ENCODE peak calls at places on chromosomes 4 and X, in four cellular contexts. One of them, this sample, is unnamed.

GRCh38 chr4:82739292-82740190 is 59.1 kb downstream of the SCD5 start:
- DNase-seq in brain microvascular endothelial cell: peak; percentile 66
- DNase-seq in suprapubic skin: peak; percentile 77
- DNase-seq in lower leg skin: peak; percentile 91
- DNase-seq in this sample: peak; percentile 70

GRCh38 chrX:86171366-86171765 is 23.1 kb downstream of the DACH2 start:
- DNase-seq in brain microvascular endothelial cell: peak; percentile 35
- DNase-seq in suprapubic skin: no peak
- DNase-seq in lower leg skin: no peak
- DNase-seq in this sample: peak; percentile 33

GRCh38 chr4:2794707-2795557 is 2.0 kb downstream of the SH3BP2 start:
- DNase-seq in brain microvascular endothelial cell: peak; percentile 68
- DNase-seq in suprapubic skin: peak; percentile 76
- DNase-seq in lower leg skin: peak; percentile 93
- DNase-seq in this sample: peak; percentile 18

GRCh38 chr4:177308125-177308524 is 1.5 kb upstream of the NEIL3 start:
- DNase-seq in brain microvascular endothelial cell: peak; percentile 12
- DNase-seq in suprapubic skin: no peak
- DNase-seq in lower leg skin: no peak
- DNase-seq in this sample: no peak

GRCh38 chrX:17792842-17793241 is 55.5 kb downstream of the SCML1 start:
- DNase-seq in brain microvascular endothelial cell: no peak
- DNase-seq in suprapubic skin: no peak
- DNase-seq in lower leg skin: no peak
- DNase-seq in this sample: no peak

GRCh38 chrX:9278475-9279270 is 186.2 kb upstream of the TBL1X start:
- DNase-seq in brain microvascular endothelial cell: no peak
- DNase-seq in suprapubic skin: no peak
- DNase-seq in lower leg skin: no peak
- DNase-seq in this sample: no peak

GRCh38 chrX:78517124-78517523 is 142.0 kb downstream of the RTL3 start:
- DNase-seq in brain microvascular endothelial cell: peak; percentile 24
- DNase-seq in suprapubic skin: no peak
- DNase-seq in lower leg skin: no peak
- DNase-seq in this sample: no peak

GRCh38 chr4:1305781-1306455 is 16.2 kb downstream of the MAEA start:
- DNase-seq in brain microvascular endothelial cell: no peak
- DNase-seq in suprapubic skin: no peak
- DNase-seq in lower leg skin: no peak
- DNase-seq in this sample: no peak

GRCh38 chrX:153377727-153378126 is 23.4 kb downstream of the PNMA6E start:
- DNase-seq in brain microvascular endothelial cell: no peak
- DNase-seq in suprapubic skin: no peak
- DNase-seq in lower leg skin: no peak
- DNase-seq in this sample: no peak

GRCh38 chr4:79514637-79515320 is 106.8 kb upstream of the GK2 start:
- DNase-seq in brain microvascular endothelial cell: no peak
- DNase-seq in suprapubic skin: no peak
- DNase-seq in lower leg skin: no peak
- DNase-seq in this sample: no peak

GRCh38 chr4:138981930-138982390 is 33.6 kb upstream of the NOCT start:
- DNase-seq in brain microvascular endothelial cell: peak; percentile 16
- DNase-seq in suprapubic skin: no peak
- DNase-seq in lower leg skin: no peak
- DNase-seq in this sample: no peak

GRCh38 chr4:174318829-174319764 is 35.4 kb downstream of the CEP44 start:
- DNase-seq in brain microvascular endothelial cell: no peak
- DNase-seq in suprapubic skin: no peak
- DNase-seq in lower leg skin: no peak
- DNase-seq in this sample: no peak

GRCh38 chr4:80361329-80361900 is 25.9 kb downstream of the CFAP299 start:
- DNase-seq in brain microvascular endothelial cell: no peak
- DNase-seq in suprapubic skin: no peak
- DNase-seq in lower leg skin: no peak
- DNase-seq in this sample: no peak

GRCh38 chr4:111542056-111542455 is 603.2 kb upstream of the FAM241A start:
- DNase-seq in brain microvascular endothelial cell: no peak
- DNase-seq in suprapubic skin: no peak
- DNase-seq in lower leg skin: no peak
- DNase-seq in this sample: no peak

GRCh38 chr4:184416913-184417734 is 57.2 kb downstream of the IRF2 start:
- DNase-seq in brain microvascular endothelial cell: no peak
- DNase-seq in suprapubic skin: no peak
- DNase-seq in lower leg skin: no peak
- DNase-seq in this sample: no peak

GRCh38 chr4:2289955-2290333 is 28.0 kb upstream of the MXD4 start:
- DNase-seq in brain microvascular endothelial cell: no peak
- DNase-seq in suprapubic skin: peak; percentile 57
- DNase-seq in lower leg skin: peak; percentile 79
- DNase-seq in this sample: no peak

GRCh38 chrX:142156567-142156966 is 48.5 kb downstream of the MAGEC2 start:
- DNase-seq in brain microvascular endothelial cell: no peak
- DNase-seq in suprapubic skin: no peak
- DNase-seq in lower leg skin: no peak
- DNase-seq in this sample: no peak

GRCh38 chr4:153232768-153233167 is 28.5 kb downstream of the TRIM2 start:
- DNase-seq in brain microvascular endothelial cell: no peak
- DNase-seq in suprapubic skin: no peak
- DNase-seq in lower leg skin: peak; percentile 82
- DNase-seq in this sample: peak; percentile 35

GRCh38 chr4:46648088-46648744 is 258.3 kb upstream of the GABRA2 start:
- DNase-seq in brain microvascular endothelial cell: no peak
- DNase-seq in suprapubic skin: no peak
- DNase-seq in lower leg skin: no peak
- DNase-seq in this sample: peak; percentile 65

GRCh38 chr4:101163936-101164335 is 183.4 kb downstream of the PPP3CA start:
- DNase-seq in brain microvascular endothelial cell: no peak
- DNase-seq in suprapubic skin: no peak
- DNase-seq in lower leg skin: no peak
- DNase-seq in this sample: no peak

GRCh38 chr4:30001628-30002027 is 718.5 kb upstream of the PCDH7 start:
- DNase-seq in brain microvascular endothelial cell: no peak
- DNase-seq in suprapubic skin: no peak
- DNase-seq in lower leg skin: no peak
- DNase-seq in this sample: no peak

GRCh38 chrX:78104447-78105176 is 564 bp downstream of the PGK1 start:
- DNase-seq in brain microvascular endothelial cell: no peak
- DNase-seq in suprapubic skin: peak; percentile 68
- DNase-seq in lower leg skin: peak; percentile 90
- DNase-seq in this sample: peak; percentile 35

GRCh38 chrX:12379666-12380065 is 241.4 kb downstream of the FRMPD4 start:
- DNase-seq in brain microvascular endothelial cell: no peak
- DNase-seq in suprapubic skin: no peak
- DNase-seq in lower leg skin: no peak
- DNase-seq in this sample: no peak

GRCh38 chr4:14221176-14221575 is 593.7 kb upstream of the BOD1L1 start:
- DNase-seq in brain microvascular endothelial cell: no peak
- DNase-seq in suprapubic skin: no peak
- DNase-seq in lower leg skin: no peak
- DNase-seq in this sample: no peak

GRCh38 chrX:29890004-29890403 is 325.4 kb upstream of the MAGEB2 start:
- DNase-seq in brain microvascular endothelial cell: no peak
- DNase-seq in suprapubic skin: no peak
- DNase-seq in lower leg skin: no peak
- DNase-seq in this sample: no peak

GRCh38 chr4:86831262-86832090 is 17.7 kb downstream of the SLC10A6 start:
- DNase-seq in brain microvascular endothelial cell: peak; percentile 86
- DNase-seq in suprapubic skin: no peak
- DNase-seq in lower leg skin: no peak
- DNase-seq in this sample: no peak

GRCh38 chr4:69970071-69970470 is 4.5 kb upstream of the CSN2 start:
- DNase-seq in brain microvascular endothelial cell: no peak
- DNase-seq in suprapubic skin: no peak
- DNase-seq in lower leg skin: no peak
- DNase-seq in this sample: no peak

GRCh38 chr4:1194028-1194900 is 21.9 kb upstream of the SPON2 start:
- DNase-seq in brain microvascular endothelial cell: no peak
- DNase-seq in suprapubic skin: peak; percentile 78
- DNase-seq in lower leg skin: peak; percentile 90
- DNase-seq in this sample: no peak

GRCh38 chr4:22551550-22551949 is 35.7 kb upstream of the ADGRA3 start:
- DNase-seq in brain microvascular endothelial cell: no peak
- DNase-seq in suprapubic skin: no peak
- DNase-seq in lower leg skin: no peak
- DNase-seq in this sample: no peak

GRCh38 chr4:7170012-7170411 is 22.3 kb upstream of the SORCS2 start:
- DNase-seq in brain microvascular endothelial cell: no peak
- DNase-seq in suprapubic skin: no peak
- DNase-seq in lower leg skin: no peak
- DNase-seq in this sample: no peak

GRCh38 chr4:107999932-108000539 is 10.3 kb downstream of the HADH start:
- DNase-seq in brain microvascular endothelial cell: no peak
- DNase-seq in suprapubic skin: no peak
- DNase-seq in lower leg skin: no peak
- DNase-seq in this sample: no peak

GRCh38 chr4:7735961-7736360 is 203.7 kb downstream of the AFAP1 start:
- DNase-seq in brain microvascular endothelial cell: no peak
- DNase-seq in suprapubic skin: no peak
- DNase-seq in lower leg skin: no peak
- DNase-seq in this sample: no peak

GRCh38 chrX:153560000-153560399 is 38.9 kb downstream of the CCNQ start:
- DNase-seq in brain microvascular endothelial cell: no peak
- DNase-seq in suprapubic skin: no peak
- DNase-seq in lower leg skin: no peak
- DNase-seq in this sample: no peak

GRCh38 chrX:67544871-67545771 is 1.3 kb downstream of the AR start:
- DNase-seq in brain microvascular endothelial cell: peak; percentile 18
- DNase-seq in suprapubic skin: no peak
- DNase-seq in lower leg skin: no peak
- DNase-seq in this sample: no peak

GRCh38 chrX:139973290-139973689 is 8.0 kb upstream of the CXorf66 start:
- DNase-seq in brain microvascular endothelial cell: no peak
- DNase-seq in suprapubic skin: no peak
- DNase-seq in lower leg skin: no peak
- DNase-seq in this sample: no peak

GRCh38 chr4:89196745-89197144 is 85.4 kb downstream of the TIGD2 start:
- DNase-seq in brain microvascular endothelial cell: no peak
- DNase-seq in suprapubic skin: no peak
- DNase-seq in lower leg skin: no peak
- DNase-seq in this sample: no peak

GRCh38 chr4:40462326-40462725 is 127.2 kb downstream of the CHRNA9 start:
- DNase-seq in brain microvascular endothelial cell: no peak
- DNase-seq in suprapubic skin: no peak
- DNase-seq in lower leg skin: no peak
- DNase-seq in this sample: no peak

DNA sequence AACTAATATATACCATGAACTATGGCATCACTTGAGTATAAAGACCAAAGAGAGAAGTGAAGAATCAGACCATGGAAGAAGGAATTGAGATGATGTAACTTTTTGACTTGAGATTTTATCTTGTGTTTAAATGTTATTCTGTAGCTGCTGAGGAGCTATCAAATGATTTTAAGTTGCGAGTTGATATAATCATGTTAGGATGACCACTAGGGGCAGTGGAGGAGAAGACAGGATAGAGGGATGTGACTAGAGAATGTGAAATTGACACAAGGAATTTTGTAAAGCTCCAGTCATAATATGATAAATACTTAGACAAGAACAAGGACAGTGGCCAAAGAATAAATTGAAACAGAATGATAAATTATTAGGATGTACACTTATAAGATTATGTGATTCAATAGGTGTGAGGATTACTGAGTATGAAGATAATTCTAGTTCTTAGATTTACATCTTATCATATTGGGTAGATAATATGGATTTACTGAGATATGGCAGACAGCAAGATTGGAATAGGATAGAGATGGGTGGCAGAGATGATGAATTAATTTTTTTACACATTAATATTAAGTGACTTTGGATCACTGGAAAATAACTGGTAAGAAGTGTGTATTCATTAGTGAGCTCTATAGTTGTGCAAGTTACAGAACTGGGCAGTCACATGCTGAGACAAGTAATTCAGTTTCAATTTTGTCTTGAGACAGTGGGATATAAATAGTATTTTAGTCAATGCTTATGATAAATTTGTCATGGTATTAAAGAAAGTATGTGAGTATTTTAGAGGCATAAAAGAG is 816.0 kb upstream of the PCDH10 start:
- DNase-seq in brain microvascular endothelial cell: no peak
- DNase-seq in suprapubic skin: no peak
- DNase-seq in lower leg skin: no peak
- DNase-seq in this sample: no peak
- TF ChIP-seq CTCF in brain microvascular endothelial cell: peak; percentile 32
- TF ChIP-seq CTCF in suprapubic skin: no peak
- TF ChIP-seq CTCF in lower leg skin: no peak
- TF ChIP-seq CTCF in this sample: peak; percentile 43

DNA sequence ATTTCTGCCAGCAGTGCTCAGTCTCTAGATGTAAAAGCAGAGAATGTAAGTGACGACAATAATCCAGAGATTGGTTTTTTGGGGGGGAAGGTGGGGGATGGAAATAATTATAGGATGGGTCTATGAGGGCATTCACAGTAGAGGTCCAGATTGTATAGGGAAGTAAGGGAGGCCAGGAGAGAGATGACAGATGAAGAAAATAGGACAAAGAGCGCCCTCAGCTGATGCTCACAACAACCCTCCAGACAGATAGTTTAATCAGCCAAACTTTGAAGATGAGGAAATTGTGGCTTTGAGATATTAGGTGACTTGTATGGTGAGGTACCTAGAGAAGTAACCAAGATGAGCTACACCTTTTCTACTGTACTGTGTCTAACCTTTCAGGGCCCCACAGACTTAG is 137.9 kb downstream of the MAGEB17 start:
- DNase-seq in brain microvascular endothelial cell: no peak
- DNase-seq in suprapubic skin: no peak
- DNase-seq in lower leg skin: no peak
- DNase-seq in this sample: no peak
- TF ChIP-seq CTCF in brain microvascular endothelial cell: no peak
- TF ChIP-seq CTCF in suprapubic skin: no peak
- TF ChIP-seq CTCF in lower leg skin: no peak
- TF ChIP-seq CTCF in this sample: no peak

GRCh38 chr4:56727150-56727549 is 46.1 kb upstream of the HOPX start:
- DNase-seq in brain microvascular endothelial cell: no peak
- DNase-seq in suprapubic skin: no peak
- DNase-seq in lower leg skin: no peak
- DNase-seq in this sample: no peak
- TF ChIP-seq CTCF in brain microvascular endothelial cell: peak; percentile 25
- TF ChIP-seq CTCF in suprapubic skin: no peak
- TF ChIP-seq CTCF in lower leg skin: no peak
- TF ChIP-seq CTCF in this sample: peak; percentile 10

GRCh38 chr4:150593996-150594395 is 12.0 kb downstream of the MAB21L2 start:
- DNase-seq in brain microvascular endothelial cell: no peak
- DNase-seq in suprapubic skin: no peak
- DNase-seq in lower leg skin: no peak
- DNase-seq in this sample: no peak
- TF ChIP-seq CTCF in brain microvascular endothelial cell: peak; percentile 23
- TF ChIP-seq CTCF in suprapubic skin: no peak
- TF ChIP-seq CTCF in lower leg skin: no peak
- TF ChIP-seq CTCF in this sample: no peak